ENCODE peak calls at places on chromosomes 7 and 10, in ten cellular contexts. M is GM23248; L is CD8-positive, alpha-beta T cell; T is transverse colon; P is IMR-90; N is upper lobe of right lung; Z is HCT116; G is left ventricle myocardium inferior; J is neural progenitor cell; S is stomach. Y is an unnamed sample.
A peak's percentile ranks its signal among the peaks of the same experiment; 100 is the strongest.

GRCh38 chr10:108445746-108446145 is 1281.2 kb upstream of the SORCS1 start:
- DNase-seq in S (no peak), L (no peak), T (no peak), N (no peak), J (no peak), M (peak; percentile 79), Z (no peak), P (no peak), G (no peak), Y (no peak)

GRCh38 chr10:17439552-17439951 is 14.8 kb downstream of the ST8SIA6 start:
- DNase-seq in Z (no peak), L (no peak), G (no peak), S (no peak), P (no peak), M (no peak), N (no peak), J (no peak), T (no peak), Y (no peak)

GRCh38 chr7:2411815-2412586 is 8.6 kb downstream of the CHST12 start:
- DNase-seq in T (no peak), Z (no peak), M (no peak), S (no peak), N (no peak), P (no peak), L (no peak), J (no peak), G (no peak), Y (no peak)

GRCh38 chr7:81070956-81071355 is 152.1 kb upstream of the SEMA3C start:
- DNase-seq in T (no peak), M (no peak), L (no peak), S (no peak), Z (no peak), P (no peak), N (no peak), J (no peak), G (no peak), Y (no peak)

GRCh38 chr10:125608474-125608873 is 74.5 kb downstream of the TEX36 start:
- DNase-seq in J (no peak), N (no peak), Z (no peak), G (no peak), S (no peak), T (no peak), L (no peak), M (no peak), P (no peak), Y (no peak)

GRCh38 chr7:143015926-143016490 is 10.9 kb downstream of the OR9A2 start:
- DNase-seq in N (no peak), P (no peak), S (no peak), T (no peak), Z (no peak), G (no peak), M (peak; percentile 48), J (no peak), L (no peak), Y (no peak)

GRCh38 chr10:316390-316789 is 181.1 kb downstream of the ZMYND11 start:
- DNase-seq in P (no peak), J (no peak), M (no peak), N (peak; percentile 30), S (no peak), Z (no peak), L (no peak), G (no peak), T (no peak), Y (no peak)

GRCh38 chr7:94453898-94454297 is 55.7 kb upstream of the CASD1 start:
- DNase-seq in N (no peak), T (no peak), J (no peak), S (no peak), Z (no peak), L (no peak), P (no peak), G (no peak), M (no peak), Y (no peak)

GRCh38 chr10:15791816-15792524 is 68.3 kb downstream of the MINDY3 start:
- DNase-seq in P (peak; percentile 7), M (peak; percentile 61), T (no peak), L (no peak), S (no peak), J (no peak), G (no peak), N (no peak), Z (no peak), Y (no peak)

GRCh38 chr7:17651926-17652385 is 288.3 kb downstream of the SNX13 start:
- DNase-seq in N (no peak), S (no peak), P (peak; percentile 90), M (peak; percentile 93), T (no peak), L (no peak), Z (no peak), J (no peak), G (no peak), Y (no peak)

GRCh38 chr10:63280386-63280785 is 147.3 kb downstream of the NRBF2 start:
- DNase-seq in S (no peak), M (no peak), J (no peak), G (no peak), T (no peak), N (no peak), Z (no peak), P (no peak), L (no peak), Y (no peak)

GRCh38 chr10:24465899-24466615 is 257.1 kb downstream of the KIAA1217 start:
- DNase-seq in T (peak; percentile 59), Z (peak; percentile 77), M (peak; percentile 96), L (no peak), J (no peak), S (peak; percentile 70), G (no peak), N (no peak), P (peak; percentile 96), Y (no peak)

GRCh38 chr10:24467094-24467493 is 256.6 kb downstream of the ARHGAP21 start:
- DNase-seq in M (no peak), P (no peak), T (no peak), L (no peak), N (no peak), J (no peak), G (no peak), Z (no peak), S (no peak), Y (no peak)

GRCh38 chr10:24465124-24465874 is 256.4 kb downstream of the KIAA1217 start:
- DNase-seq in S (peak; percentile 57), Z (no peak), N (no peak), T (peak; percentile 39), J (no peak), P (peak; percentile 91), L (no peak), G (no peak), M (peak; percentile 91), Y (no peak)

GRCh38 chr10:24467605-24468004 is 256.1 kb downstream of the ARHGAP21 start:
- DNase-seq in S (no peak), M (no peak), P (no peak), G (no peak), J (no peak), Z (no peak), N (no peak), T (no peak), L (no peak), Y (no peak)

GRCh38 chr10:24466616-24466949 is 257.1 kb downstream of the ARHGAP21 start:
- DNase-seq in N (no peak), P (no peak), M (no peak), J (no peak), Z (no peak), G (no peak), S (no peak), T (no peak), L (no peak), Y (no peak)
- H3K4me3 ChIP-seq in N (peak overlapping the region; percentile 38), P (peak overlapping the region; percentile 81), M (peak overlapping the region; percentile 71), J (no peak overlapping the region), Z (peak overlapping the region; percentile 59), G (no peak overlapping the region), S (peak overlapping the region; percentile 35), T (peak overlapping the region; percentile 30), L (no peak overlapping the region), Y (no peak overlapping the region)

DNA sequence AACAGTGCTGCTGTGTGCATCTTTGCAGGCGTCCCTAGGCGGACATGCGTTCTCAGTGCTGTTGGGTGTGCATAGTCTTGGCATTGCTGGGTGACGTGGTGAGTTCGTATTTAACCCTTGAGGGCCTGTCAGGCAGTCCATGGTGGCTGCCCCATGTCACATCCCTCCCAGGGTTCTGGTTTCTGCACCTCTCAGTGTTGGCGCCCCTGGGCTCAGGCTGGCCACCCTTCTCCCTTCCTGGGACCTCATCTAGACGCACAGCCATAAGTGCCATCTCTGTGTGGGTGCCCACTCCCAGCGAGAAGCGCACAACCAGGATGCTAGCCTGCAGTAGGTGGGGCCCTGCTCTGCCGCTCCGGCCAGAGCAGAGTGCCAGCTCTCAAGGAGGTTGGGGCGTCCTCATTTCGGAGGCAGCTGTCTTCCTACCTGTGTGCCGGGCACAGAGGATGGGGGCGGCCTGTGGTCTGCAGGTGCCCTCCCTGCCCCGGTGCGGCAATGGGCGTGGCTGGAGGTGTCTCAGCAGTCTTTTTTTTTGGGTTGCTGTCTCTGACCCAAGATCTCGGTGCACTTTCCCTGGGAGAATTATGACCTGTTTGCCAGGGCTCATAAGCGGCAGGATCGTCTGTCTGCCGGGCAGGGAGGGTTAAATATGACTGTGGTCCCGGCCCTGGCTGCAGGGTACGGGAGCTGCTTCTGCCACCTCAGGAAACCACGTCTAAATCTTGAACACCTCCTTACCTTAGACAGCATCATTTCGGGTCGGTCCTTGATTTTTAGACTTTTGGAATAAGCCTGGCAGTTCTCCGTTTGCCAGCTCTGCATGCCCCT is 6.5 kb downstream of the INPP5A start:
- DNase-seq in T (no peak), L (no peak), S (no peak), J (no peak), G (peak; percentile 11), M (no peak), Z (no peak), P (no peak), N (no peak), Y (no peak)
- H3K4me1 ChIP-seq in T (peaks cover 51% of the 10 kb centered on the region), L (peaks cover 66% of the 10 kb centered on the region), S (peaks cover 67% of the 10 kb centered on the region), J (peaks cover 15% of the 10 kb centered on the region), G (peaks cover 95% of the 10 kb centered on the region), M (peaks cover 27% of the 10 kb centered on the region), Z (no peaks in the 10 kb centered on the region), P (peaks cover 11% of the 10 kb centered on the region), N (peaks cover 43% of the 10 kb centered on the region), Y (peaks cover 14% of the 10 kb centered on the region)

DNA sequence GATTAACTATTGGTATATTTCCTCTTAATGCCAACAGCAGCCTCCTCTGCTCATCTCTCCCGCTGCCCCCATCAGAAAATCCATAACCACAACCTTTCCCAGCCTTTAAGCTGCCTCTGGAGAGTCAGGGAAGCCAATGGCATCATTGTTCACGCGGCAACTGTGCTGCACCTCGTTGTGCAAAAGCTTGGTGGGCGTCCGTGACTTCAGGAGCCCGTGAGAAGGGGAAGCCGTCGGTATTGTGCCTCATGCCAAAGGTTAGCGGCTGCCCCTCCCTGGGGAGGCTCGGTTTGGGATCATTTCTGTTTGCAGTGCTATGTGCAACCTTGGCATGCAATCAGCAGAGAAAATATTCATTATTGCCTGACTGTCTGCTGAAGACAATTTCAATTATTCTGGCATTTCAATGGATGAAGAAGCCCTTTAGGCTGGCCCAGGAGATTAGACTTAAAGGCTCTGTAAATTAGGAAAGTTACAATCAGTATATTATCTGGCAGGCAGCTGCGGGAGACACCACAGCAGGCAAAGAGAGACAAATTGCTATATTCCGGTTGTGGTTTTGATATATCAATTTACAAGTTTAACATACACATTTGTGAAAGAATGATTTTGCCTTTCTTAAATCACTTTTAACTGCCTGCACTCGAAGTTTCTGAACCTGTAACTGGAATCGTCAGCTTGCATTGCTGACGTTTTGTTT is 244.5 kb downstream of the GATA3 start:
- DNase-seq in T (no peak), M (no peak), J (peak; percentile 43), S (no peak), P (no peak), Z (no peak), G (no peak), N (no peak), L (no peak), Y (no peak)
- H3K27me3 ChIP-seq in T (peaks cover 10% of the 10 kb centered on the region), M (no peaks in the 10 kb centered on the region), J (peaks cover 25% of the 10 kb centered on the region), S (no peaks in the 10 kb centered on the region), P (no peaks in the 10 kb centered on the region), Z (peaks cover 39% of the 10 kb centered on the region), G (peaks cover 30% of the 10 kb centered on the region), N (peaks cover 11% of the 10 kb centered on the region), L (no peaks in the 10 kb centered on the region), Y (peaks cover 14% of the 10 kb centered on the region)

GRCh38 chr7:105682331-105683070 is 101.2 kb upstream of the EFCAB10 start:
- DNase-seq in P (no peak), G (no peak), M (peak; percentile 43), Z (no peak), T (no peak), L (no peak), N (no peak), J (no peak), S (no peak), Y (no peak)
- H3K4me3 ChIP-seq in P (no peak overlapping the region), G (no peak overlapping the region), M (no peak overlapping the region), Z (no peak overlapping the region), T (no peak overlapping the region), L (no peak overlapping the region), N (no peak overlapping the region), J (no peak overlapping the region), S (no peak overlapping the region), Y (no peak overlapping the region)

Y was measured in HAP-1.